ENCODE peak calls at places on chromosome 21, in five cellular contexts. One of them, this sample, is unnamed.

GRCh38 chr21:43193651-43194302 is 25.0 kb downstream of the CRYAA start:
- DNase-seq in IMR-90: peak
- DNase-seq in SK-N-SH: peak
- DNase-seq in GM12878: no peak
- DNase-seq in K562: no peak
- DNase-seq in this sample: no peak

GRCh38 chr21:17537299-17537698 is 24.5 kb downstream of the CXADR start:
- DNase-seq in K562: no peak
- DNase-seq in SK-N-SH: peak
- DNase-seq in IMR-90: no peak
- DNase-seq in GM12878: no peak
- DNase-seq in this sample: peak

GRCh38 chr21:41932576-41933258 is 21.1 kb downstream of the C2CD2 start:
- DNase-seq in GM12878: no peak
- DNase-seq in IMR-90: peak
- DNase-seq in SK-N-SH: peak
- DNase-seq in K562: peak
- DNase-seq in this sample: no peak

GRCh38 chr21:44988607-44989537 is 49.0 kb downstream of the SLX9 start:
- DNase-seq in IMR-90: no peak
- DNase-seq in GM12878: no peak
- DNase-seq in SK-N-SH: no peak
- DNase-seq in K562: no peak
- DNase-seq in this sample: no peak

GRCh38 chr21:14520535-14520934 is 25.6 kb downstream of the SAMSN1 start:
- DNase-seq in IMR-90: no peak
- DNase-seq in K562: no peak
- DNase-seq in SK-N-SH: no peak
- DNase-seq in GM12878: no peak
- DNase-seq in this sample: no peak

GRCh38 chr21:40243676-40244075 is 376.4 kb downstream of the PCP4 start:
- DNase-seq in SK-N-SH: no peak
- DNase-seq in IMR-90: no peak
- DNase-seq in GM12878: no peak
- DNase-seq in K562: no peak
- DNase-seq in this sample: no peak

GRCh38 chr21:38504056-38504455 is 5.8 kb upstream of the ERG start:
- DNase-seq in GM12878: no peak
- DNase-seq in IMR-90: no peak
- DNase-seq in SK-N-SH: no peak
- DNase-seq in K562: no peak
- DNase-seq in this sample: no peak

GRCh38 chr21:45085700-45086099 is 11.3 kb downstream of the ADARB1 start:
- DNase-seq in K562: no peak
- DNase-seq in GM12878: no peak
- DNase-seq in SK-N-SH: no peak
- DNase-seq in IMR-90: no peak
- DNase-seq in this sample: no peak

GRCh38 chr21:37878946-37879660 is 37.2 kb downstream of the KCNJ6 start:
- DNase-seq in IMR-90: peak
- DNase-seq in SK-N-SH: no peak
- DNase-seq in K562: peak
- DNase-seq in GM12878: no peak
- DNase-seq in this sample: peak

GRCh38 chr21:41885341-41886024 is 6.3 kb upstream of the PRDM15 start:
- DNase-seq in GM12878: no peak
- DNase-seq in SK-N-SH: no peak
- DNase-seq in IMR-90: peak
- DNase-seq in K562: no peak
- DNase-seq in this sample: no peak

GRCh38 chr21:25813917-25814316 is 79.1 kb downstream of the GABPA start:
- DNase-seq in SK-N-SH: no peak
- DNase-seq in GM12878: no peak
- DNase-seq in IMR-90: no peak
- DNase-seq in K562: no peak
- DNase-seq in this sample: no peak

GRCh38 chr21:37644666-37645065 is 271.6 kb downstream of the KCNJ6 start:
- DNase-seq in IMR-90: no peak
- DNase-seq in GM12878: no peak
- DNase-seq in SK-N-SH: no peak
- DNase-seq in K562: no peak
- DNase-seq in this sample: no peak

GRCh38 chr21:39097981-39098380 is 85.3 kb downstream of the PSMG1 start:
- DNase-seq in GM12878: no peak
- DNase-seq in K562: no peak
- DNase-seq in IMR-90: no peak
- DNase-seq in SK-N-SH: peak
- DNase-seq in this sample: no peak

GRCh38 chr21:35988396-35989140 is 71.8 kb downstream of the SETD4 start:
- DNase-seq in SK-N-SH: no peak
- DNase-seq in IMR-90: no peak
- DNase-seq in K562: no peak
- DNase-seq in GM12878: no peak
- DNase-seq in this sample: no peak

GRCh38 chr21:35984654-35985366 is 75.5 kb downstream of the SETD4 start:
- DNase-seq in SK-N-SH: no peak
- DNase-seq in K562: no peak
- DNase-seq in IMR-90: no peak
- DNase-seq in GM12878: no peak
- DNase-seq in this sample: no peak

GRCh38 chr21:35989185-35989735 is 71.1 kb downstream of the SETD4 start:
- DNase-seq in GM12878: no peak
- DNase-seq in SK-N-SH: no peak
- DNase-seq in K562: no peak
- DNase-seq in IMR-90: no peak
- DNase-seq in this sample: no peak

GRCh38 chr21:35990609-35991008 is 69.7 kb downstream of the SETD4 start:
- DNase-seq in SK-N-SH: no peak
- DNase-seq in GM12878: no peak
- DNase-seq in K562: no peak
- DNase-seq in IMR-90: no peak
- DNase-seq in this sample: no peak

GRCh38 chr21:35987475-35987874 is 72.9 kb downstream of the SETD4 start:
- DNase-seq in SK-N-SH: no peak
- DNase-seq in K562: no peak
- DNase-seq in IMR-90: no peak
- DNase-seq in GM12878: no peak
- DNase-seq in this sample: no peak
- TF ChIP-seq RCOR1 in SK-N-SH: no peak
- TF ChIP-seq RCOR1 in K562: no peak
- TF ChIP-seq RCOR1 in IMR-90: no peak
- TF ChIP-seq RCOR1 in GM12878: no peak
- TF ChIP-seq RCOR1 in this sample: no peak

GRCh38 chr21:33124879-33125278 is 54.9 kb downstream of the OLIG1 start:
- DNase-seq in SK-N-SH: no peak
- DNase-seq in GM12878: no peak
- DNase-seq in IMR-90: no peak
- DNase-seq in K562: no peak
- DNase-seq in this sample: no peak

GRCh38 chr21:33123396-33124120 is 53.6 kb downstream of the OLIG1 start:
- DNase-seq in IMR-90: no peak
- DNase-seq in SK-N-SH: no peak
- DNase-seq in GM12878: no peak
- DNase-seq in K562: no peak
- DNase-seq in this sample: no peak

GRCh38 chr21:33125981-33126380 is 56.0 kb downstream of the OLIG1 start:
- DNase-seq in IMR-90: no peak
- DNase-seq in K562: no peak
- DNase-seq in SK-N-SH: no peak
- DNase-seq in GM12878: no peak
- DNase-seq in this sample: no peak

GRCh38 chr21:33122507-33122906 is 52.6 kb downstream of the OLIG1 start:
- DNase-seq in SK-N-SH: no peak
- DNase-seq in K562: no peak
- DNase-seq in GM12878: no peak
- DNase-seq in IMR-90: no peak
- DNase-seq in this sample: no peak

DNA sequence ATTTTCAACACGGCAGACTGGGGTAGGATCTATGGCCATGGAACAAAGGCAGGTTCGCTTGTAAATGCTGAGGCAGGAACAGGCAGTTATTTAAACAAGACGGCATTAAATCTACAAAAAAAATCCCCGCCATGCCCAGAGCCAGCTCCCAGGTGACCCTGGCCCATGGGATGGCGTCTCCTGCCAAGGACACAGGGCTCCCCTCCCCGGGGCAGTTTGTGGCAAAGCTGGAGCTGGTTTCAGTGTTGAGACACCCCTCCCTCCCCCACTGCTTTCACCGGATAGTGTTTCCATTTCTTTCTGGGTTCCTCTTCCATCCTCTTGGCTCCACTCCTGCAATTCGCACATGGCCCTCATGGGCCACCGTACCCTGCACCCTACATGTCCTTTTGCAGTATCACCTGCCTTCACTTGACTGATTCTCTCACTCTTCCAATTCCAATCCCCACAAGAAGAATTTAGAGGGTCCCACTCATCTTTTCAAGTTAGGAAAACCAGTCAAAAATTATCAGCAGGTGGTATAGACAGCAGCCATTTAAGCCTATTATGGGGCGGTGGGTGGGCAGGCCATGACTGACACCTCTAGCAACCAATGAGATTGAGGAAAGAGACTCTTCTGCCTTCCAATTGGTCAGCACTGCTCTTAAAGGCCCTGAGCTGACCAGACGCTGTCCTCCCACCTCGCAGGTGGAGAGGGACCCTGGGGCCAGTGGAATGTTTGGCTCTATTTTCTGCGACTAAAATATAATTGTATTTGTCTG is 52.0 kb downstream of the OLIG1 start:
- DNase-seq in SK-N-SH: peak
- DNase-seq in K562: peak
- DNase-seq in IMR-90: peak
- DNase-seq in GM12878: no peak
- DNase-seq in this sample: no peak
- H3K27ac ChIP-seq in SK-N-SH: no peak
- H3K27ac ChIP-seq in K562: no peak
- H3K27ac ChIP-seq in IMR-90: no peak
- H3K27ac ChIP-seq in GM12878: no peak
- H3K27ac ChIP-seq in this sample: no peak

GRCh38 chr21:46368533-46369285 is 44.8 kb downstream of the PCNT start:
- DNase-seq in GM12878: peak
- DNase-seq in IMR-90: no peak
- DNase-seq in K562: no peak
- DNase-seq in SK-N-SH: no peak
- DNase-seq in this sample: no peak
- TF ChIP-seq RFX5 in GM12878: no peak
- TF ChIP-seq RFX5 in IMR-90: no peak
- TF ChIP-seq RFX5 in K562: no peak
- TF ChIP-seq RFX5 in SK-N-SH: no peak
- TF ChIP-seq RFX5 in this sample: no peak

GRCh38 chr21:30984897-30985296 is 53.4 kb downstream of the KRTAP19-8 start:
- DNase-seq in SK-N-SH: no peak
- DNase-seq in GM12878: no peak
- DNase-seq in IMR-90: no peak
- DNase-seq in K562: no peak
- DNase-seq in this sample: no peak

GRCh38 chr21:30981403-30981802 is 56.9 kb downstream of the KRTAP19-8 start:
- DNase-seq in SK-N-SH: no peak
- DNase-seq in IMR-90: no peak
- DNase-seq in K562: no peak
- DNase-seq in GM12878: no peak
- DNase-seq in this sample: no peak

GRCh38 chr21:30979054-30979453 is 59.2 kb downstream of the KRTAP19-8 start:
- DNase-seq in IMR-90: no peak
- DNase-seq in GM12878: no peak
- DNase-seq in SK-N-SH: no peak
- DNase-seq in K562: no peak
- DNase-seq in this sample: no peak
- TF ChIP-seq RCOR1 in IMR-90: no peak
- TF ChIP-seq RCOR1 in GM12878: no peak
- TF ChIP-seq RCOR1 in SK-N-SH: no peak
- TF ChIP-seq RCOR1 in K562: no peak
- TF ChIP-seq RCOR1 in this sample: no peak

DNA sequence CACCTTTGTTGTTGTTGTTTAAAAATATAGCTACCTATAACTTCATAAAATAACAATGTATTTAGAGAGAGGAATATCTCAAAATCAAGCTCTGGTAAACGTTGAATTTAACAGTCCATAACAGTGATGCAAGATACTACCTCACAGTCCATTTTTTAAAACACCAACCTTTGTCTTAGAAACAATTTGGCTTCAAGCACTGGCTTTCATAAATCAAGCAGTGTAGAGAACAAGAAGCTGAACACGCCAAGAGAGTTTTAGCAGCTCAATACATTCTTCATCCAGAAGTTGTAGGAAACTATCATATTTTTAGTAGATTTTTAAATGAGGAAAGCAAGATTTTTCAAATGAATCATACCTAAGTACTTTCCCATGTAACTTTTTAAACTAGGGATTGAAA is 334.3 kb upstream of the ADAMTS5 start:
- DNase-seq in SK-N-SH: no peak
- DNase-seq in GM12878: no peak
- DNase-seq in K562: no peak
- DNase-seq in IMR-90: peak
- DNase-seq in this sample: no peak
- H3K27ac ChIP-seq in SK-N-SH: no peak
- H3K27ac ChIP-seq in GM12878: no peak
- H3K27ac ChIP-seq in K562: no peak
- H3K27ac ChIP-seq in IMR-90: peak
- H3K27ac ChIP-seq in this sample: no peak

GRCh38 chr21:35239811-35240219 is 190.7 kb upstream of the RUNX1 start:
- DNase-seq in K562: no peak
- DNase-seq in GM12878: no peak
- DNase-seq in IMR-90: no peak
- DNase-seq in SK-N-SH: peak
- DNase-seq in this sample: no peak

GRCh38 chr21:35236090-35236489 is 187.0 kb upstream of the RUNX1 start:
- DNase-seq in GM12878: peak
- DNase-seq in IMR-90: no peak
- DNase-seq in SK-N-SH: no peak
- DNase-seq in K562: no peak
- DNase-seq in this sample: no peak

GRCh38 chr21:35238119-35238518 is 189.0 kb upstream of the RUNX1 start:
- DNase-seq in GM12878: no peak
- DNase-seq in SK-N-SH: no peak
- DNase-seq in IMR-90: no peak
- DNase-seq in K562: no peak
- DNase-seq in this sample: no peak

GRCh38 chr21:35234725-35235124 is 185.6 kb upstream of the RUNX1 start:
- DNase-seq in GM12878: peak
- DNase-seq in IMR-90: no peak
- DNase-seq in SK-N-SH: no peak
- DNase-seq in K562: no peak
- DNase-seq in this sample: no peak

GRCh38 chr21:35237287-35237686 is 188.2 kb upstream of the RUNX1 start:
- DNase-seq in SK-N-SH: no peak
- DNase-seq in IMR-90: no peak
- DNase-seq in K562: no peak
- DNase-seq in GM12878: no peak
- DNase-seq in this sample: no peak
- TF ChIP-seq RFX5 in SK-N-SH: no peak
- TF ChIP-seq RFX5 in IMR-90: no peak
- TF ChIP-seq RFX5 in K562: no peak
- TF ChIP-seq RFX5 in GM12878: no peak
- TF ChIP-seq RFX5 in this sample: no peak

DNA sequence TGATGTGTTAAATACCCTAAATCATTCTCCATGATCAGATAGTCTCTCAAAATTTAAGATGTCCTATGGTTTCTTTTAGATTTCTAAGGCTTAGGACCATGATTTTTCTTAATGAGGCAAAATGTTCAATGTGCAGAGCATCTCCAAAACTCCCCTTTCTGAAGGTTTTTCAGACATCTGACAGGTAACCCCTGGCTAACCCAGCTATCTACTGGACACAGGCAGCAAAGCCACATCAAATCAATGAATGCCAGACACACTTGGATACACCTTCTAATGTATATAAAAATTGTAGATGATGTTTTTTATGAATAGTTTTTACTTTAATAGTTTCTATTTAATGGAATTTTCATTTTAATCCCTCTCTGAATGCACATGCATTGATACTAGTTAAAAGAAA is 285.6 kb downstream of the GRIK1 start:
- DNase-seq in GM12878: no peak
- DNase-seq in SK-N-SH: no peak
- DNase-seq in IMR-90: no peak
- DNase-seq in K562: no peak
- DNase-seq in this sample: no peak
- TF ChIP-seq RCOR1 in GM12878: no peak
- TF ChIP-seq RCOR1 in SK-N-SH: no peak
- TF ChIP-seq RCOR1 in IMR-90: no peak
- TF ChIP-seq RCOR1 in K562: no peak
- TF ChIP-seq RCOR1 in this sample: no peak